ENCODE peak calls at places on chromosomes 5 and 9, in four cellular contexts. One of them, this sample, is unnamed.

GRCh38 chr5:124154714-124155113 is 591.7 kb downstream of the ZNF608 start:
- DNase-seq in SK-N-SH: no peak
- DNase-seq in GM20000: no peak
- DNase-seq in ovary: no peak
- DNase-seq in this sample: no peak

GRCh38 chr9:110175275-110175968 is 32.5 kb downstream of the C9orf152 start:
- DNase-seq in SK-N-SH: no peak
- DNase-seq in GM20000: no peak
- DNase-seq in ovary: no peak
- DNase-seq in this sample: peak; percentile 17

GRCh38 chr5:136082390-136083193 is 50.1 kb upstream of the SMAD5 start:
- DNase-seq in SK-N-SH: peak; percentile 84
- DNase-seq in GM20000: peak; percentile 58
- DNase-seq in ovary: peak; percentile 85
- DNase-seq in this sample: peak; percentile 41

GRCh38 chr5:73122875-73123810 is 2.8 kb downstream of the TMEM171 start:
- DNase-seq in SK-N-SH: no peak
- DNase-seq in GM20000: no peak
- DNase-seq in ovary: no peak
- DNase-seq in this sample: no peak

GRCh38 chr9:110015759-110016158 is 192.2 kb downstream of the C9orf152 start:
- DNase-seq in SK-N-SH: no peak
- DNase-seq in GM20000: no peak
- DNase-seq in ovary: no peak
- DNase-seq in this sample: no peak

GRCh38 chr9:107190031-107190935 is 92.8 kb upstream of the RAD23B start:
- DNase-seq in SK-N-SH: peak; percentile 28
- DNase-seq in GM20000: no peak
- DNase-seq in ovary: no peak
- DNase-seq in this sample: no peak

GRCh38 chr5:146813748-146814147 is 64.8 kb downstream of the PPP2R2B start:
- DNase-seq in SK-N-SH: no peak
- DNase-seq in GM20000: no peak
- DNase-seq in ovary: no peak
- DNase-seq in this sample: no peak

GRCh38 chr5:124819201-124819600 is 72.8 kb upstream of the ZNF608 start:
- DNase-seq in SK-N-SH: no peak
- DNase-seq in GM20000: no peak
- DNase-seq in ovary: no peak
- DNase-seq in this sample: no peak

GRCh38 chr9:4517274-4517673 is 27.0 kb downstream of the SLC1A1 start:
- DNase-seq in SK-N-SH: no peak
- DNase-seq in GM20000: no peak
- DNase-seq in ovary: no peak
- DNase-seq in this sample: no peak

GRCh38 chr9:20024159-20024571 is 235.3 kb upstream of the SLC24A2 start:
- DNase-seq in SK-N-SH: no peak
- DNase-seq in GM20000: no peak
- DNase-seq in ovary: no peak
- DNase-seq in this sample: no peak

GRCh38 chr5:142295084-142295758 is 29.6 kb downstream of the SPRY4 start:
- DNase-seq in SK-N-SH: no peak
- DNase-seq in GM20000: no peak
- DNase-seq in ovary: no peak
- DNase-seq in this sample: no peak

GRCh38 chr5:92678576-92679105 is 902.4 kb downstream of the NR2F1-AS1 start:
- DNase-seq in SK-N-SH: peak; percentile 8
- DNase-seq in GM20000: no peak
- DNase-seq in ovary: no peak
- DNase-seq in this sample: no peak

GRCh38 chr5:158769702-158770101 is 330.0 kb downstream of the EBF1 start:
- DNase-seq in SK-N-SH: no peak
- DNase-seq in GM20000: no peak
- DNase-seq in ovary: no peak
- DNase-seq in this sample: no peak

GRCh38 chr5:158773151-158773550 is 326.6 kb downstream of the EBF1 start:
- DNase-seq in SK-N-SH: no peak
- DNase-seq in GM20000: no peak
- DNase-seq in ovary: no peak
- DNase-seq in this sample: no peak

GRCh38 chr5:158769079-158769478 is 330.6 kb downstream of the EBF1 start:
- DNase-seq in SK-N-SH: peak; percentile 4
- DNase-seq in GM20000: no peak
- DNase-seq in ovary: no peak
- DNase-seq in this sample: no peak

GRCh38 chr5:158765407-158765806 is 334.3 kb downstream of the EBF1 start:
- DNase-seq in SK-N-SH: no peak
- DNase-seq in GM20000: no peak
- DNase-seq in ovary: no peak
- DNase-seq in this sample: no peak

GRCh38 chr5:158770506-158770905 is 329.2 kb downstream of the EBF1 start:
- DNase-seq in SK-N-SH: no peak
- DNase-seq in GM20000: peak; percentile 5
- DNase-seq in ovary: no peak
- DNase-seq in this sample: no peak
- TF ChIP-seq CTCF in SK-N-SH: peak; percentile 33
- TF ChIP-seq CTCF in GM20000: peak; percentile 35
- TF ChIP-seq CTCF in ovary: no peak
- TF ChIP-seq CTCF in this sample: no peak

GRCh38 chr9:71806916-71807315 is 38.6 kb upstream of the CEMIP2 start:
- DNase-seq in SK-N-SH: peak; percentile 54
- DNase-seq in GM20000: peak; percentile 55
- DNase-seq in ovary: no peak
- DNase-seq in this sample: no peak

GRCh38 chr9:71814805-71815204 is 46.5 kb upstream of the CEMIP2 start:
- DNase-seq in SK-N-SH: no peak
- DNase-seq in GM20000: no peak
- DNase-seq in ovary: no peak
- DNase-seq in this sample: no peak

GRCh38 chr9:71814226-71814625 is 45.9 kb upstream of the CEMIP2 start:
- DNase-seq in SK-N-SH: no peak
- DNase-seq in GM20000: no peak
- DNase-seq in ovary: no peak
- DNase-seq in this sample: no peak

GRCh38 chr9:71816782-71817549 is 48.7 kb upstream of the CEMIP2 start:
- DNase-seq in SK-N-SH: no peak
- DNase-seq in GM20000: no peak
- DNase-seq in ovary: no peak
- DNase-seq in this sample: no peak

DNA sequence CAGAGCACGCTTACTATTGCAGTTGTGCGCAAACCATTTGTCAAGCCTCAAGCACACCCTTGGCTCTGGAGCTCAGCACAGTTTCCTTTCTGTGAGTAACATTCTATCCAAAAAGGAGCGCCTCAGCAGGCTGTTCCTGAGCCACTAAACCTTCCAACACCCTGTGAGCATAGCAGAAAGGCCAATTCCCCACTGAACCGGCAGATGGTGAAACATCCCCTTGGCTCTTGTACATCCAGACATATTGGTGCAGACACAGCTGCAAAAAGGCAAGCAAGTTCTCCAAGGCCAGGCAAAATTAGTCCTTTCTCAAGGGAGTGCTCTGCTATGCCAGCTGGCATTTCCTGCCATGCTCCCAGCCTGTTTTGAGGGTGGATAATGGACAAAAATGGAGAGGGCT is 44.1 kb upstream of the CEMIP2 start:
- DNase-seq in SK-N-SH: no peak
- DNase-seq in GM20000: no peak
- DNase-seq in ovary: no peak
- DNase-seq in this sample: peak; percentile 76
- TF ChIP-seq CTCF in SK-N-SH: no peak
- TF ChIP-seq CTCF in GM20000: no peak
- TF ChIP-seq CTCF in ovary: no peak
- TF ChIP-seq CTCF in this sample: no peak

GRCh38 chr5:127865273-127865672 is 162.1 kb downstream of the CCDC192 start:
- DNase-seq in SK-N-SH: no peak
- DNase-seq in GM20000: no peak
- DNase-seq in ovary: no peak
- DNase-seq in this sample: no peak
- TF ChIP-seq CTCF in SK-N-SH: peak; percentile 20
- TF ChIP-seq CTCF in GM20000: no peak
- TF ChIP-seq CTCF in ovary: no peak
- TF ChIP-seq CTCF in this sample: no peak

GRCh38 chr5:155029240-155029639 is 15.7 kb downstream of the KIF4B start:
- DNase-seq in SK-N-SH: no peak
- DNase-seq in GM20000: no peak
- DNase-seq in ovary: no peak
- DNase-seq in this sample: no peak

GRCh38 chr5:155025890-155026289 is 12.3 kb downstream of the KIF4B start:
- DNase-seq in SK-N-SH: no peak
- DNase-seq in GM20000: no peak
- DNase-seq in ovary: no peak
- DNase-seq in this sample: no peak

GRCh38 chr5:155024015-155024414 is 10.5 kb downstream of the KIF4B start:
- DNase-seq in SK-N-SH: no peak
- DNase-seq in GM20000: no peak
- DNase-seq in ovary: no peak
- DNase-seq in this sample: no peak

GRCh38 chr5:155023320-155023719 is 9.8 kb downstream of the KIF4B start:
- DNase-seq in SK-N-SH: no peak
- DNase-seq in GM20000: no peak
- DNase-seq in ovary: no peak
- DNase-seq in this sample: no peak

DNA sequence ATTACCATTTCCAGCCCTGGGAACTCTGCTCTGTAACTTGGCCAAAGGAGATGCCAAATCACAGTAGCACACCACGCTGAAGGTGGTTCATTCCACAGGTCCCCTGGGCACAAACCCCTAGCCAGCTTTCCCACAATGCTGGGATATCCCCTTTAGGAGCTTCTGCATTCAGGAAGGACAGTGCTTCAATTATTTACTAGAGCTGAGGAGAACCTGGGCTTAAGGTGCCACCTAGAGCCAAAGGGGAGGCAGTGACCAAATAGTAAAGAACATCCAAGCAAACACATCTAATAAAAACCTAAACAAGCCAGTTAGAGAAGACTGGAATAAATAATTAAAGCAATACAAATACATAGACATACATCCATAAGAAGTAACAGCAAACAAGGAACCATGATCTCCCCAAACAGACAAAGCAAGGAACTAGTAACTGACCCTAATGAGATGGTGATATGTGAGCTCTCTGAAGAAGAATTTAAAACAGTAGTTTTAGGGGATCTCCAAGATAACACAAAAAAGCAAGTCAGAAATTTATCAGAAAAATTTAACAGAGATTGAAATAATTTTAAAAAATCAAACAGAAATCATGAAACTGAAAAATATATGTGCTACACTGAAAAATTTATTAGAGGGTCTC is 14.6 kb downstream of the KIF4B start:
- DNase-seq in SK-N-SH: no peak
- DNase-seq in GM20000: no peak
- DNase-seq in ovary: no peak
- DNase-seq in this sample: no peak
- TF ChIP-seq CTCF in SK-N-SH: peak; percentile 18
- TF ChIP-seq CTCF in GM20000: peak; percentile 44
- TF ChIP-seq CTCF in ovary: no peak
- TF ChIP-seq CTCF in this sample: no peak

This sample was measured in coronary artery.